ENCODE peak calls at places on chromosomes 16 and 17, in five cellular contexts. W, S, E, P and J are unnamed samples.

GRCh38 chr16:86062271-86062965 is 163.5 kb downstream of the IRF8 start:
- DNase-seq in E (no peak), S (no peak), P (no peak), W (no peak), J (peak; percentile 47)

GRCh38 chr16:89009343-89010209 is 32.6 kb upstream of the CBFA2T3 start:
- DNase-seq in P (no peak), E (peak; percentile 73), W (no peak), S (no peak), J (no peak)

GRCh38 chr17:72462396-72462795 is 341.6 kb downstream of the SOX9 start:
- DNase-seq in S (peak; percentile 10), P (no peak), E (no peak), W (no peak), J (no peak)

GRCh38 chr17:7644768-7645167 is 6.0 kb upstream of the ATP1B2 start:
- DNase-seq in P (no peak), E (no peak), S (no peak), W (no peak), J (no peak)

GRCh38 chr17:9346296-9346926 is 229.2 kb downstream of the STX8 start:
- DNase-seq in W (peak; percentile 96), P (no peak), E (peak; percentile 27), S (peak; percentile 92), J (no peak)

GRCh38 chr17:3969963-3970362 is 5.7 kb upstream of the ATP2A3 start:
- DNase-seq in S (no peak), P (no peak), E (no peak), W (no peak), J (no peak)

GRCh38 chr16:57341441-57342303 is 16.9 kb upstream of the CCL22 start:
- DNase-seq in W (peak; percentile 81), P (no peak), E (no peak), S (peak; percentile 96), J (no peak)

GRCh38 chr17:40104570-40105471 is 4.4 kb upstream of the NR1D1 start:
- DNase-seq in W (no peak), S (no peak), P (no peak), E (no peak), J (no peak)

GRCh38 chr16:75697571-75697970 is 3.7 kb downstream of the DUXB start:
- DNase-seq in E (no peak), P (no peak), W (no peak), S (no peak), J (no peak)

GRCh38 chr17:802901-803881 is 21.0 kb downstream of the MRM3 start:
- DNase-seq in E (no peak), S (no peak), W (no peak), P (no peak), J (no peak)

GRCh38 chr17:6064855-6065254 is 5.3 kb upstream of the WSCD1 start:
- DNase-seq in W (no peak), E (no peak), S (no peak), P (no peak), J (peak; percentile 70)

GRCh38 chr17:2011421-2012371 is 13.4 kb downstream of the RTN4RL1 start:
- DNase-seq in E (no peak), S (peak; percentile 79), P (no peak), W (peak; percentile 77), J (no peak)

GRCh38 chr16:26454102-26454501 is 612.6 kb upstream of the C16orf82 start:
- DNase-seq in E (no peak), S (no peak), P (no peak), W (no peak), J (no peak)

GRCh38 chr17:50935201-50936124 is 69.3 kb upstream of the TOB1 start:
- DNase-seq in E (no peak), S (no peak), W (no peak), P (peak; percentile 27), J (no peak)

GRCh38 chr17:35640977-35641526 is 53.9 kb downstream of the AP2B1 start:
- DNase-seq in S (no peak), P (no peak), W (no peak), E (no peak), J (no peak)

GRCh38 chr17:5509482-5509881 is 23.1 kb downstream of the MIS12 start:
- DNase-seq in W (no peak), E (no peak), S (peak; percentile 40), P (no peak), J (no peak)

GRCh38 chr17:9991351-9991750 is 86.3 kb upstream of the RCVRN start:
- DNase-seq in P (no peak), E (no peak), W (no peak), S (no peak), J (no peak)

GRCh38 chr17:73349138-73349537 is 37.3 kb upstream of the CDC42EP4 start:
- DNase-seq in W (no peak), E (no peak), P (no peak), S (no peak), J (no peak)

GRCh38 chr16:25109643-25110042 is 1.9 kb upstream of the LCMT1 start:
- DNase-seq in P (no peak), E (no peak), S (peak; percentile 93), W (peak; percentile 81), J (no peak)

GRCh38 chr16:72060405-72060804 is 2.6 kb upstream of the HPR start:
- DNase-seq in P (no peak), E (no peak), W (no peak), S (no peak), J (no peak)

GRCh38 chr17:1789936-1790335 is 28.1 kb downstream of the SERPINF1 start:
- DNase-seq in S (no peak), E (no peak), W (no peak), P (no peak), J (no peak)

GRCh38 chr16:81816793-81817210 is 37.7 kb downstream of the PLCG2 start:
- DNase-seq in E (no peak), W (no peak), S (no peak), P (no peak), J (no peak)

GRCh38 chr16:46911038-46911437 is 26.9 kb downstream of the GPT2 start:
- DNase-seq in E (peak; percentile 74), P (no peak), W (no peak), S (no peak), J (no peak)

GRCh38 chr17:8226536-8227237 is 16.3 kb upstream of the AURKB start:
- DNase-seq in S (peak; percentile 91), E (peak; percentile 66), P (peak; percentile 33), W (peak; percentile 79), J (no peak)

GRCh38 chr17:45812102-45812501 is 28.0 kb downstream of the CRHR1 start:
- DNase-seq in W (no peak), S (peak; percentile 9), E (no peak), P (no peak), J (no peak)